ENCODE peak calls at places on chromosomes 4 and X, in six cellular contexts. One of them, this sample, is unnamed.
A peak's percentile ranks its signal among the peaks of the same experiment; 100 is the strongest.

GRCh38 chr4:146401274-146401673 is 120.5 kb downstream of the SLC10A7 start:
- DNase-seq in HT-29: no peak
- DNase-seq in DMS79 treated with DMSO at 0.1 percent for 48 hours: no peak
- DNase-seq in stimulated activated CD4-positive, alpha-beta T cell treated with anti-CD3 and anti-CD28 coated beads, Interleukin-12 subunit alpha, Interleukin-12 subunit beta, amount 100 ng/mL, for 24 hours: no peak
- DNase-seq in glutamatergic neuron: no peak
- DNase-seq in NCI-H1092 treated with DMSO at 0.1 percent for 48 hours: no peak
- DNase-seq in this sample: no peak

GRCh38 chr4:39648213-39648612 is 9.5 kb upstream of the SMIM14 start:
- DNase-seq in NCI-H1092 treated with DMSO at 0.1 percent for 48 hours: no peak
- DNase-seq in glutamatergic neuron: no peak
- DNase-seq in DMS79 treated with DMSO at 0.1 percent for 48 hours: no peak
- DNase-seq in stimulated activated CD4-positive, alpha-beta T cell treated with anti-CD3 and anti-CD28 coated beads, Interleukin-12 subunit alpha, Interleukin-12 subunit beta, amount 100 ng/mL, for 24 hours: no peak
- DNase-seq in HT-29: no peak
- DNase-seq in this sample: no peak

GRCh38 chr4:94525993-94526740 is 74.4 kb downstream of the PDLIM5 start:
- DNase-seq in stimulated activated CD4-positive, alpha-beta T cell treated with anti-CD3 and anti-CD28 coated beads, Interleukin-12 subunit alpha, Interleukin-12 subunit beta, amount 100 ng/mL, for 24 hours: no peak
- DNase-seq in HT-29: no peak
- DNase-seq in glutamatergic neuron: no peak
- DNase-seq in DMS79 treated with DMSO at 0.1 percent for 48 hours: no peak
- DNase-seq in NCI-H1092 treated with DMSO at 0.1 percent for 48 hours: no peak
- DNase-seq in this sample: no peak

GRCh38 chr4:1685604-1686150 is 1.6 kb upstream of the FAM53A start:
- DNase-seq in glutamatergic neuron: no peak
- DNase-seq in DMS79 treated with DMSO at 0.1 percent for 48 hours: no peak
- DNase-seq in HT-29: no peak
- DNase-seq in stimulated activated CD4-positive, alpha-beta T cell treated with anti-CD3 and anti-CD28 coated beads, Interleukin-12 subunit alpha, Interleukin-12 subunit beta, amount 100 ng/mL, for 24 hours: no peak
- DNase-seq in NCI-H1092 treated with DMSO at 0.1 percent for 48 hours: no peak
- DNase-seq in this sample: no peak

GRCh38 chr4:131046821-131047220 is 1950.9 kb downstream of the C4orf33 start:
- DNase-seq in DMS79 treated with DMSO at 0.1 percent for 48 hours: no peak
- DNase-seq in glutamatergic neuron: no peak
- DNase-seq in HT-29: no peak
- DNase-seq in stimulated activated CD4-positive, alpha-beta T cell treated with anti-CD3 and anti-CD28 coated beads, Interleukin-12 subunit alpha, Interleukin-12 subunit beta, amount 100 ng/mL, for 24 hours: no peak
- DNase-seq in NCI-H1092 treated with DMSO at 0.1 percent for 48 hours: no peak
- DNase-seq in this sample: no peak

GRCh38 chr4:5887361-5888221 is 5.3 kb downstream of the CRMP1 start:
- DNase-seq in stimulated activated CD4-positive, alpha-beta T cell treated with anti-CD3 and anti-CD28 coated beads, Interleukin-12 subunit alpha, Interleukin-12 subunit beta, amount 100 ng/mL, for 24 hours: no peak
- DNase-seq in NCI-H1092 treated with DMSO at 0.1 percent for 48 hours: no peak
- DNase-seq in DMS79 treated with DMSO at 0.1 percent for 48 hours: peak; percentile 6
- DNase-seq in HT-29: no peak
- DNase-seq in glutamatergic neuron: peak; percentile 93
- DNase-seq in this sample: peak; percentile 26

GRCh38 chrX:136812286-136812685 is 31.6 kb upstream of the ARHGEF6 start:
- DNase-seq in DMS79 treated with DMSO at 0.1 percent for 48 hours: no peak
- DNase-seq in stimulated activated CD4-positive, alpha-beta T cell treated with anti-CD3 and anti-CD28 coated beads, Interleukin-12 subunit alpha, Interleukin-12 subunit beta, amount 100 ng/mL, for 24 hours: no peak
- DNase-seq in glutamatergic neuron: no peak
- DNase-seq in HT-29: no peak
- DNase-seq in NCI-H1092 treated with DMSO at 0.1 percent for 48 hours: no peak
- DNase-seq in this sample: no peak

GRCh38 chr4:181548873-181549541 is 694.2 kb upstream of the TENM3 start:
- DNase-seq in DMS79 treated with DMSO at 0.1 percent for 48 hours: no peak
- DNase-seq in NCI-H1092 treated with DMSO at 0.1 percent for 48 hours: no peak
- DNase-seq in stimulated activated CD4-positive, alpha-beta T cell treated with anti-CD3 and anti-CD28 coated beads, Interleukin-12 subunit alpha, Interleukin-12 subunit beta, amount 100 ng/mL, for 24 hours: no peak
- DNase-seq in glutamatergic neuron: no peak
- DNase-seq in HT-29: peak; percentile 63
- DNase-seq in this sample: no peak

GRCh38 chrX:40538391-40538790 is 42.4 kb upstream of the ATP6AP2 start:
- DNase-seq in DMS79 treated with DMSO at 0.1 percent for 48 hours: no peak
- DNase-seq in HT-29: no peak
- DNase-seq in NCI-H1092 treated with DMSO at 0.1 percent for 48 hours: no peak
- DNase-seq in stimulated activated CD4-positive, alpha-beta T cell treated with anti-CD3 and anti-CD28 coated beads, Interleukin-12 subunit alpha, Interleukin-12 subunit beta, amount 100 ng/mL, for 24 hours: no peak
- DNase-seq in glutamatergic neuron: no peak
- DNase-seq in this sample: no peak

GRCh38 chrX:118884552-118885138 is 61.0 kb downstream of the ZCCHC12 start:
- DNase-seq in stimulated activated CD4-positive, alpha-beta T cell treated with anti-CD3 and anti-CD28 coated beads, Interleukin-12 subunit alpha, Interleukin-12 subunit beta, amount 100 ng/mL, for 24 hours: no peak
- DNase-seq in DMS79 treated with DMSO at 0.1 percent for 48 hours: no peak
- DNase-seq in glutamatergic neuron: no peak
- DNase-seq in NCI-H1092 treated with DMSO at 0.1 percent for 48 hours: no peak
- DNase-seq in HT-29: no peak
- DNase-seq in this sample: no peak

GRCh38 chrX:153782324-153782723 is 1.5 kb downstream of the SRPK3 start:
- DNase-seq in glutamatergic neuron: no peak
- DNase-seq in HT-29: peak; percentile 54
- DNase-seq in stimulated activated CD4-positive, alpha-beta T cell treated with anti-CD3 and anti-CD28 coated beads, Interleukin-12 subunit alpha, Interleukin-12 subunit beta, amount 100 ng/mL, for 24 hours: no peak
- DNase-seq in NCI-H1092 treated with DMSO at 0.1 percent for 48 hours: peak; percentile 96
- DNase-seq in DMS79 treated with DMSO at 0.1 percent for 48 hours: peak; percentile 54
- DNase-seq in this sample: peak; percentile 69

GRCh38 chr4:143241892-143242291 is 57.2 kb downstream of the USP38 start:
- DNase-seq in HT-29: no peak
- DNase-seq in stimulated activated CD4-positive, alpha-beta T cell treated with anti-CD3 and anti-CD28 coated beads, Interleukin-12 subunit alpha, Interleukin-12 subunit beta, amount 100 ng/mL, for 24 hours: no peak
- DNase-seq in DMS79 treated with DMSO at 0.1 percent for 48 hours: no peak
- DNase-seq in glutamatergic neuron: no peak
- DNase-seq in NCI-H1092 treated with DMSO at 0.1 percent for 48 hours: no peak
- DNase-seq in this sample: no peak